ENCODE peak calls at places on chromosomes 13 and 19, in nine cellular contexts. One of them, this sample, is unnamed.

GRCh38 chr19:53612762-53613526 is 18.9 kb upstream of the DPRX start:
- DNase-seq in H1: peak; percentile 77
- DNase-seq in stimulated activated CD4-positive, alpha-beta T cell treated with anti-CD3 and anti-CD28 coated beads, Interleukin-2, amount 100 ng/mL, for 24 hours: no peak
- DNase-seq in body of pancreas: no peak
- DNase-seq in EL: no peak
- DNase-seq in CD4-positive, alpha-beta T cell: no peak
- DNase-seq in breast epithelium: no peak
- DNase-seq in DMS 273 treated with DMSO at 0.1 percent for 48 hours: no peak
- DNase-seq in T-helper 2 cell: no peak
- DNase-seq in this sample: no peak

GRCh38 chr13:42270857-42271215 is 1.1 kb upstream of the AKAP11 start:
- DNase-seq in stimulated activated CD4-positive, alpha-beta T cell treated with anti-CD3 and anti-CD28 coated beads, Interleukin-2, amount 100 ng/mL, for 24 hours: no peak
- DNase-seq in body of pancreas: no peak
- DNase-seq in DMS 273 treated with DMSO at 0.1 percent for 48 hours: no peak
- DNase-seq in CD4-positive, alpha-beta T cell: no peak
- DNase-seq in breast epithelium: no peak
- DNase-seq in T-helper 2 cell: no peak
- DNase-seq in EL: no peak
- DNase-seq in H1: no peak
- DNase-seq in this sample: no peak

GRCh38 chr19:10756791-10757190 is 38.9 kb downstream of the DNM2 start:
- DNase-seq in T-helper 2 cell: no peak
- DNase-seq in stimulated activated CD4-positive, alpha-beta T cell treated with anti-CD3 and anti-CD28 coated beads, Interleukin-2, amount 100 ng/mL, for 24 hours: no peak
- DNase-seq in H1: no peak
- DNase-seq in CD4-positive, alpha-beta T cell: no peak
- DNase-seq in DMS 273 treated with DMSO at 0.1 percent for 48 hours: no peak
- DNase-seq in EL: no peak
- DNase-seq in breast epithelium: no peak
- DNase-seq in body of pancreas: no peak
- DNase-seq in this sample: no peak

GRCh38 chr13:27928805-27929753 is 9.3 kb downstream of the PDX1 start:
- DNase-seq in DMS 273 treated with DMSO at 0.1 percent for 48 hours: no peak
- DNase-seq in T-helper 2 cell: no peak
- DNase-seq in stimulated activated CD4-positive, alpha-beta T cell treated with anti-CD3 and anti-CD28 coated beads, Interleukin-2, amount 100 ng/mL, for 24 hours: no peak
- DNase-seq in breast epithelium: no peak
- DNase-seq in CD4-positive, alpha-beta T cell: no peak
- DNase-seq in EL: no peak
- DNase-seq in H1: peak; percentile 61
- DNase-seq in body of pancreas: no peak
- DNase-seq in this sample: no peak

GRCh38 chr19:10305139-10305806 is 4.3 kb downstream of the ZGLP1 start:
- DNase-seq in DMS 273 treated with DMSO at 0.1 percent for 48 hours: peak; percentile 47
- DNase-seq in CD4-positive, alpha-beta T cell: no peak
- DNase-seq in stimulated activated CD4-positive, alpha-beta T cell treated with anti-CD3 and anti-CD28 coated beads, Interleukin-2, amount 100 ng/mL, for 24 hours: no peak
- DNase-seq in T-helper 2 cell: no peak
- DNase-seq in body of pancreas: no peak
- DNase-seq in breast epithelium: no peak
- DNase-seq in H1: no peak
- DNase-seq in EL: peak; percentile 76
- DNase-seq in this sample: peak; percentile 40

GRCh38 chr19:12778020-12778904 is 2.9 kb upstream of the HOOK2 start:
- DNase-seq in body of pancreas: peak; percentile 93
- DNase-seq in stimulated activated CD4-positive, alpha-beta T cell treated with anti-CD3 and anti-CD28 coated beads, Interleukin-2, amount 100 ng/mL, for 24 hours: peak; percentile 48
- DNase-seq in H1: peak; percentile 76
- DNase-seq in EL: peak; percentile 79
- DNase-seq in CD4-positive, alpha-beta T cell: no peak
- DNase-seq in breast epithelium: peak; percentile 85
- DNase-seq in DMS 273 treated with DMSO at 0.1 percent for 48 hours: peak; percentile 72
- DNase-seq in T-helper 2 cell: no peak
- DNase-seq in this sample: peak; percentile 75

GRCh38 chr19:21568816-21569496 is 63.6 kb downstream of the ZNF429 start:
- DNase-seq in stimulated activated CD4-positive, alpha-beta T cell treated with anti-CD3 and anti-CD28 coated beads, Interleukin-2, amount 100 ng/mL, for 24 hours: peak; percentile 69
- DNase-seq in breast epithelium: peak; percentile 88
- DNase-seq in CD4-positive, alpha-beta T cell: peak; percentile 61
- DNase-seq in H1: no peak
- DNase-seq in EL: peak; percentile 8
- DNase-seq in T-helper 2 cell: peak; percentile 36
- DNase-seq in DMS 273 treated with DMSO at 0.1 percent for 48 hours: peak; percentile 59
- DNase-seq in body of pancreas: peak; percentile 92
- DNase-seq in this sample: peak; percentile 0

GRCh38 chr19:2176336-2176994 is 12.7 kb downstream of the DOT1L start:
- DNase-seq in DMS 273 treated with DMSO at 0.1 percent for 48 hours: no peak
- DNase-seq in EL: no peak
- DNase-seq in body of pancreas: no peak
- DNase-seq in T-helper 2 cell: no peak
- DNase-seq in stimulated activated CD4-positive, alpha-beta T cell treated with anti-CD3 and anti-CD28 coated beads, Interleukin-2, amount 100 ng/mL, for 24 hours: no peak
- DNase-seq in breast epithelium: no peak
- DNase-seq in CD4-positive, alpha-beta T cell: no peak
- DNase-seq in H1: no peak
- DNase-seq in this sample: no peak

GRCh38 chr19:44648536-44649370 is 5.0 kb downstream of the PVR start:
- DNase-seq in body of pancreas: no peak
- DNase-seq in T-helper 2 cell: no peak
- DNase-seq in DMS 273 treated with DMSO at 0.1 percent for 48 hours: no peak
- DNase-seq in CD4-positive, alpha-beta T cell: no peak
- DNase-seq in H1: no peak
- DNase-seq in EL: peak; percentile 57
- DNase-seq in stimulated activated CD4-positive, alpha-beta T cell treated with anti-CD3 and anti-CD28 coated beads, Interleukin-2, amount 100 ng/mL, for 24 hours: no peak
- DNase-seq in breast epithelium: no peak
- DNase-seq in this sample: peak; percentile 48

This sample was measured in brain microvascular endothelial cell.